ENCODE peak calls at places on chromosomes 11 and 22, in six cellular contexts. X is stimulated activated CD4-positive, alpha-beta T cell treated with anti-CD3 and anti-CD28 coated beads, Interleukin-12 subunit alpha, Interleukin-12 subunit beta, amount 100 ng/mL, for 48 hours; S is NCI-H748 treated with DMSO at 0.1 percent for 48 hours; F is frontal cortex; Q is hepatic stellate cell; A is astrocyte of the spinal cord. K is an unnamed sample.

GRCh38 chr22:24434472-24435322 is 7.3 kb downstream of the ADORA2A start:
- DNase-seq in X (peak), S (no peak), F (no peak), Q (no peak), A (no peak), K (no peak)

GRCh38 chr11:124920870-124921609 is 2.0 kb downstream of the HEPN1 start:
- DNase-seq in X (peak), S (peak), F (peak), Q (peak), A (peak), K (peak)

GRCh38 chr11:77981346-77981947 is 13.0 kb downstream of the INTS4 start:
- DNase-seq in X (no peak), S (no peak), F (no peak), Q (no peak), A (no peak), K (no peak)

GRCh38 chr11:94909371-94909820 is 64.0 kb downstream of the CWC15 start:
- DNase-seq in X (no peak), S (no peak), F (no peak), Q (peak), A (peak), K (peak)

GRCh38 chr11:2128102-2128511 is 11.1 kb downstream of the IGF2 start:
- DNase-seq in X (no peak), S (no peak), F (no peak), Q (no peak), A (no peak), K (no peak)

GRCh38 chr22:41636467-41636866 is 15.4 kb downstream of the XRCC6 start:
- DNase-seq in X (no peak), S (no peak), F (no peak), Q (no peak), A (peak), K (peak)

GRCh38 chr11:76691655-76692054 is 21.1 kb upstream of the LRRC32 start:
- DNase-seq in X (no peak), S (no peak), F (no peak), Q (no peak), A (no peak), K (no peak)

GRCh38 chr11:34647131-34647530 is 26.2 kb downstream of the EHF start:
- DNase-seq in X (no peak), S (no peak), F (no peak), Q (no peak), A (no peak), K (no peak)

GRCh38 chr11:75242722-75243600 is 2.4 kb downstream of the TPBGL start:
- DNase-seq in X (no peak), S (no peak), F (no peak), Q (no peak), A (no peak), K (no peak)

GRCh38 chr11:91625495-91625894 is 599.1 kb upstream of the FAT3 start:
- DNase-seq in X (no peak), S (no peak), F (no peak), Q (no peak), A (no peak), K (no peak)

GRCh38 chr11:86954288-86955110 is 696 bp downstream of the FZD4 start:
- DNase-seq in X (no peak), S (no peak), F (peak), Q (peak), A (no peak), K (peak)

GRCh38 chr11:58919980-58920379 is 19.3 kb upstream of the GLYATL1 start:
- DNase-seq in X (no peak), S (no peak), F (no peak), Q (no peak), A (no peak), K (peak)

GRCh38 chr11:134667175-134667500 is 255.1 kb upstream of the B3GAT1 start:
- DNase-seq in X (no peak), S (no peak), F (no peak), Q (no peak), A (no peak), K (no peak)

GRCh38 chr11:132718711-132719641 is 813.3 kb downstream of the OPCML start:
- DNase-seq in X (peak), S (no peak), F (no peak), Q (no peak), A (peak), K (peak)